ENCODE peak calls at places on chromosomes 2 and 18, in six cellular contexts. Q, G, Z, H, X and M are unnamed samples.

GRCh38 chr18:63783394-63783793 is 8.2 kb downstream of the SERPINB7 start:
- DNase-seq in Q (no peak), G (no peak), Z (no peak), H (no peak), X (peak; percentile 60), M (no peak)

GRCh38 chr2:121570665-121571055 is 40.0 kb downstream of the RNU4ATAC start:
- DNase-seq in Q (no peak), G (no peak), Z (no peak), H (no peak), X (no peak), M (no peak)

GRCh38 chr18:57427429-57428181 is 7.6 kb upstream of the ONECUT2 start:
- DNase-seq in Q (no peak), G (no peak), Z (no peak), H (no peak), X (peak; percentile 73), M (no peak)

GRCh38 chr2:232890896-232891601 is 21.0 kb downstream of the SNORC start:
- DNase-seq in Q (peak; percentile 27), G (peak; percentile 24), Z (peak; percentile 15), H (no peak), X (peak; percentile 83), M (peak; percentile 49)

GRCh38 chr2:74440378-74441110 is 1.2 kb downstream of the RTKN start:
- DNase-seq in Q (peak; percentile 81), G (peak; percentile 85), Z (peak; percentile 47), H (peak; percentile 92), X (peak; percentile 95), M (peak; percentile 83)

GRCh38 chr2:152336103-152336853 is 1.3 kb downstream of the FMNL2 start:
- DNase-seq in Q (peak; percentile 47), G (peak; percentile 58), Z (peak; percentile 60), H (peak; percentile 58), X (peak; percentile 74), M (peak; percentile 55)

GRCh38 chr2:128817171-128817570 is 498.5 kb upstream of the HS6ST1 start:
- DNase-seq in Q (no peak), G (no peak), Z (no peak), H (no peak), X (no peak), M (no peak)

GRCh38 chr2:65045651-65046050 is 10.6 kb upstream of the CEP68 start:
- DNase-seq in Q (peak; percentile 30), G (no peak), Z (no peak), H (no peak), X (peak; percentile 55), M (no peak)

GRCh38 chr18:12679183-12679786 is 21.4 kb upstream of the SPIRE1 start:
- DNase-seq in Q (peak; percentile 42), G (no peak), Z (no peak), H (peak; percentile 46), X (no peak), M (peak; percentile 62)

GRCh38 chr2:241894056-241894641 is 24.6 kb downstream of the RTP5 start:
- DNase-seq in Q (no peak), G (no peak), Z (no peak), H (no peak), X (no peak), M (no peak)

GRCh38 chr18:37962316-37962966 is 396.8 kb upstream of the CELF4 start:
- DNase-seq in Q (no peak), G (no peak), Z (no peak), H (no peak), X (no peak), M (no peak)

GRCh38 chr18:44599409-44599808 is 81.3 kb upstream of the SETBP1 start:
- DNase-seq in Q (peak; percentile 7), G (no peak), Z (no peak), H (peak; percentile 26), X (peak; percentile 3), M (no peak)
- H3K4me1 ChIP-seq in Q (no peaks in the 10 kb centered on the region), G (no peaks in the 10 kb centered on the region), Z (no peaks in the 10 kb centered on the region), H (peaks cover 6% of the 10 kb centered on the region), X (no peaks in the 10 kb centered on the region), M (peaks cover 5% of the 10 kb centered on the region)

DNA sequence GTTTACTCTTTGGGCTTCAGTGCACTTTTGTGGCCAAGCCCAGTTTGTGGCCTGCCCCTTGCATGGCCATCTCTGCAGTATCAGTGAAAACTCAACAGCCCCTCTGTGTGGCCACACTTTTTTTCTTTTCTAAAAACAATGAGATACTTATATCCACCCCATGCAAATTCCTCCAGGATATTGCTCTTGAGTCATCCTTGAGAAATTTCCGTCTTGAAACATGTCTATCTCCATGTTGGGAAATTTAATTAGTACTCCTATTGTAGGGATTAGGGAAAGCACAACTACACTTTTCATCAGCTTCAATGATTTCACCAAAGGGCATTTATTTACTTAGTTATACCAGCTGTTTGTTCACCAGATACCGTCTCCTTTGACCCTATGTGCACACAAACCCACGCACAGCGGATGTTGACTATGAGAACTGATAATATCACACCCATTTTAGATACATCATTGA is 993.1 kb downstream of the TSN start:
- DNase-seq in Q (no peak), G (no peak), Z (no peak), H (no peak), X (peak; percentile 53), M (no peak)
- TF ChIP-seq CTCF in Q (no peak), G (no peak), Z (no peak), H (peak; percentile 8), X (peak; percentile 33), M (no peak)

DNA sequence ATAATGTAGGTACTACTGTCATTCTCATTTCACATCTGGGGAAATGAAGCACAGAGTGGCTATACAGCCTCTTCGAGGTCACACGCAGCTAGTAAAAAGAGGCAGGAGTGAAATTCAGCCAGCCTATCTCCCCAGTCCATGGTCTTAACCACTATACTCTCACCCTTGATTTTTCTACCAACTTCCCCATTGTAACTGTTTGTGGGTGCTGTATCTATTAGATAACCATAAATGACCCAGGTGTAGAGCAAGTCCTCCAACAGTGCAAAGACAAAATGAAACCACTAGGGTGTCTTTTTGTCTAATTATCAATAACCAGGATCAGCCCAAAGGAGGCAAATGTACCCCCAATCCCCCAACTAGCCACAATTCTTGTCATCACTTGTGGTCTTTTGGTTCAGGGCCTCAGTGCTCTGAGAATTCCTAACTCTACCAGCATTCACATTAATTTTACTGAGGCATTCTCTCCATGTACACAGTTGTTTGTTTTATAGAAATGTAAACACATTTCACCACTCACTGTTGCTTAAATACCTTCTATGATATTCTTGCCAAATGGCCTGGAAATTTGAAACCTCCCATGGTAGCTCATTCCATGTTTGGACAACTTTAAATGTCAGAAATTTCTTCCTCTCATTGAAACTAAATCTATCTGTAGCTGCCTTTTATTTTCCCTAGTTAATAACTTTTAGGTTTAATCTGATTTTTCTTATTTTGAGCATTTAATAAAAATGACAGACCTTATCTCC is 58.7 kb downstream of the SLC40A1 start:
- DNase-seq in Q (peak; percentile 56), G (no peak), Z (no peak), H (no peak), X (no peak), M (no peak)
- H3K27ac ChIP-seq in Q (peak overlapping the region; percentile 55), G (peak overlapping the region; percentile 65), Z (no peak overlapping the region), H (peak overlapping the region; percentile 23), X (no peak overlapping the region), M (no peak overlapping the region)

GRCh38 chr2:43038720-43039099 is 187.7 kb downstream of the ZFP36L2 start:
- DNase-seq in Q (no peak), G (no peak), Z (no peak), H (no peak), X (no peak), M (no peak)
- H3K4me1 ChIP-seq in Q (peaks cover 34% of the 10 kb centered on the region), G (peaks cover 6% of the 10 kb centered on the region), Z (no peaks in the 10 kb centered on the region), H (no peaks in the 10 kb centered on the region), X (peaks cover 9% of the 10 kb centered on the region), M (no peaks in the 10 kb centered on the region)

GRCh38 chr18:22703883-22704626 is 229.1 kb upstream of the RBBP8 start:
- DNase-seq in Q (peak; percentile 40), G (no peak), Z (peak; percentile 53), H (no peak), X (peak; percentile 74), M (no peak)

GRCh38 chr18:22705328-22705727 is 227.8 kb upstream of the RBBP8 start:
- DNase-seq in Q (peak; percentile 91), G (no peak), Z (no peak), H (no peak), X (no peak), M (no peak)

GRCh38 chr18:22701326-22701725 is 231.8 kb upstream of the RBBP8 start:
- DNase-seq in Q (no peak), G (no peak), Z (no peak), H (no peak), X (no peak), M (no peak)

GRCh38 chr18:22701795-22702194 is 231.3 kb upstream of the RBBP8 start:
- DNase-seq in Q (no peak), G (no peak), Z (no peak), H (no peak), X (no peak), M (no peak)

GRCh38 chr18:22704627-22704918 is 228.6 kb upstream of the RBBP8 start:
- DNase-seq in Q (no peak), G (no peak), Z (no peak), H (no peak), X (no peak), M (no peak)
- TF ChIP-seq CTCF in Q (no peak), G (no peak), Z (no peak), H (no peak), X (no peak), M (no peak)

DNA sequence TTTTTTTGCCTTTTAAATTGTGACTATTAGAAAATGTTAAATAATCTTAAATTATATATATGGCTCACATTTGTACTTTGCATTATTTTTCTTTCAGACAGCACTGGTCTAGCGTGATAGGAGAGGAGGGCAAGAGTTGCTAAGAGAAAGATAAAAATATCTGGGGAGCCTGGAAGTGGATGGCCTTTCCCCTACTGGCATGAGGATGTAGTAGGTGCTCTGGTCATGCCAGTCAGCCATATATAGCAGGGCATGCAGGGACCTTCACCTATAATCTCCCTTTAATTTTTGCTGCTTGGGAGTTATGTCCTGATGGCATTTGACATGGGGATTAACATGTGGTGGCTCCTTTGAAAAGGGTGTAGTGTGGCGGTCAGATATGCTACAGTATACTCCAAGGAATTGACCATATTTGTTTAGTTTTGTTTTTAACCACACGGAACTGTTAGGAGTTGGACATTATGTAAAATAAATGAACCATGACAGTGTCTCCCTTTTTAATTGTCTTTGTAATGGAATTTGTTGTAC is 144.7 kb downstream of the BABAM2 start:
- DNase-seq in Q (no peak), G (no peak), Z (no peak), H (no peak), X (no peak), M (no peak)
- H3K27ac ChIP-seq in Q (no peak overlapping the region), G (no peak overlapping the region), Z (no peak overlapping the region), H (peak overlapping the region; percentile 28), X (no peak overlapping the region), M (peak overlapping the region; percentile 70)

GRCh38 chr2:7774481-7774880 is 857.3 kb downstream of the RNF144A start:
- DNase-seq in Q (no peak), G (no peak), Z (no peak), H (no peak), X (no peak), M (no peak)
- H3K4me1 ChIP-seq in Q (no peaks in the 10 kb centered on the region), G (peaks cover 6% of the 10 kb centered on the region), Z (no peaks in the 10 kb centered on the region), H (no peaks in the 10 kb centered on the region), X (peaks cover 9% of the 10 kb centered on the region), M (no peaks in the 10 kb centered on the region)